ENCODE peak calls at places on chromosomes 4 and X, in five cellular contexts. W is stimulated activated CD8-positive, alpha-beta memory T cell treated with anti-CD3 and anti-CD28 coated beads, Interleukin-2, amount 100 ng/mL, for 48 hours; O is upper lobe of right lung; J is GM23248; L is activated CD4-positive, alpha-beta T cell treated with anti-CD3 and anti-CD28 coated beads, Interleukin-2, amount 10 ng/mL, durations not matched to agents 7 days and 5 days. X is an unnamed sample.

GRCh38 chr4:25865586-25865985 is 2.8 kb upstream of the SEL1L3 start:
- DNase-seq in W (no peak), O (no peak), J (peak; percentile 30), L (no peak), X (no peak)

GRCh38 chr4:157223446-157223845 is 2.9 kb downstream of the GRIA2 start:
- DNase-seq in W (no peak), O (no peak), J (no peak), L (no peak), X (no peak)

GRCh38 chr4:169996379-169997245 is 29.6 kb downstream of the MFAP3L start:
- DNase-seq in W (no peak), O (no peak), J (no peak), L (no peak), X (no peak)

GRCh38 chr4:7075962-7076693 is 8.3 kb upstream of the GRPEL1 start:
- DNase-seq in W (no peak), O (no peak), J (peak; percentile 54), L (no peak), X (peak; percentile 42)

GRCh38 chrX:110915120-110915519 is 119.5 kb upstream of the CHRDL1 start:
- DNase-seq in W (no peak), O (no peak), J (peak; percentile 72), L (no peak), X (no peak)

GRCh38 chr4:108172780-108173598 is 4.3 kb upstream of the LEF1 start:
- DNase-seq in W (peak; percentile 58), O (peak; percentile 73), J (peak; percentile 38), L (peak; percentile 73), X (peak; percentile 75)

GRCh38 chr4:184666670-184667069 is 17.1 kb downstream of the PRIMPOL start:
- DNase-seq in W (no peak), O (no peak), J (no peak), L (no peak), X (no peak)

GRCh38 chr4:124713213-124713592 is 671 bp upstream of the ANKRD50 start:
- DNase-seq in W (no peak), O (peak; percentile 82), J (peak; percentile 84), L (no peak), X (peak; percentile 83)

GRCh38 chr4:129092636-129093172 is 635 bp downstream of the SCLT1 start:
- DNase-seq in W (no peak), O (no peak), J (peak; percentile 60), L (no peak), X (no peak)

GRCh38 chrX:138723301-138723700 is 11.8 kb upstream of the FGF13 start:
- DNase-seq in W (no peak), O (no peak), J (peak; percentile 14), L (no peak), X (no peak)

GRCh38 chr4:15003441-15003890 is 1.2 kb downstream of the CPEB2 start:
- DNase-seq in W (peak; percentile 55), O (peak; percentile 85), J (peak; percentile 74), L (peak; percentile 50), X (peak; percentile 73)

GRCh38 chr4:65791807-65792308 is 121.6 kb upstream of the EPHA5 start:
- DNase-seq in W (no peak), O (no peak), J (peak; percentile 15), L (no peak), X (no peak)

GRCh38 chr4:89539797-89540711 is 232.5 kb upstream of the GPRIN3 start:
- DNase-seq in W (no peak), O (no peak), J (peak; percentile 18), L (no peak), X (no peak)